ENCODE peak calls at places on chromosomes 3 and 15, in six cellular contexts. W is upper lobe of right lung, L is psoas muscle, I is HL-60, H is uterus, R is AG10803. O is an unnamed sample.

GRCh38 chr3:67028385-67028784 is 30.3 kb downstream of the KBTBD8 start:
- DNase-seq in W (no peak), L (no peak), I (no peak), H (no peak), R (no peak), O (no peak)

GRCh38 chr15:67097893-67098740 is 32.7 kb downstream of the SMAD3 start:
- DNase-seq in W (no peak), L (peak; percentile 51), I (no peak), H (peak; percentile 56), R (peak; percentile 98), O (no peak)

GRCh38 chr3:168654700-168655099 is 559.0 kb upstream of the GOLIM4 start:
- DNase-seq in W (no peak), L (no peak), I (no peak), H (no peak), R (no peak), O (no peak)

GRCh38 chr3:196641278-196642058 is 2.0 kb downstream of the NRROS start:
- DNase-seq in W (peak; percentile 55), L (no peak), I (no peak), H (no peak), R (no peak), O (peak; percentile 72)

GRCh38 chr3:140022061-140022781 is 87.2 kb downstream of the CLSTN2 start:
- DNase-seq in W (no peak), L (peak; percentile 20), I (no peak), H (peak; percentile 27), R (no peak), O (no peak)

GRCh38 chr3:51977449-51978142 is 2.7 kb downstream of the ABHD14A start:
- DNase-seq in W (no peak), L (no peak), I (no peak), H (no peak), R (no peak), O (no peak)

GRCh38 chr3:53482227-53482626 is 12.2 kb upstream of the CACNA1D start:
- DNase-seq in W (no peak), L (no peak), I (no peak), H (no peak), R (no peak), O (no peak)

GRCh38 chr3:129001817-129002572 is 891 bp downstream of the EFCC1 start:
- DNase-seq in W (no peak), L (no peak), I (no peak), H (no peak), R (no peak), O (no peak)

DNA sequence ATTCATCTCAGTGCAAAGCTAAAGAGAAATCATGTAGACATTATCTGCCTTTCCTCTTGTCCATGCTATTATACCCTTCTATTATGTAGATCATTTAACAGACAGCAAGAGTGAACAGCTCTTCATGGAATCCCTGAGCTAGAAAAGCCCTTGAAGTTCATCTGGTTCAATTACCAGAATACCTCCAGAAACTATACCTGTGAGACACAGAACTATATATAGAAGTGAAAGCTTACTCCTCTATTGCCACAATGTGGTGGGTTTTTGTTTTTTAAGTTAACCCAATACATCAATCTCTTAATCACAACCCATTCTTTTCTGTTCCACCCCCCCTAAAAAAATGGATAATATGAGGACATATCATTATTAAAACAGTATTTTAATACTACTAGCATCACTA is 347.7 kb downstream of the PLCL2 start:
- DNase-seq in W (no peak), L (no peak), I (no peak), H (no peak), R (no peak), O (no peak)
- TF ChIP-seq CTCF in W (no peak), L (no peak), I (no peak), H (no peak), R (no peak), O (no peak)

GRCh38 chr3:78741066-78741645 is 1026.6 kb downstream of the ROBO1 start:
- DNase-seq in W (no peak), L (no peak), I (no peak), H (no peak), R (no peak), O (no peak)
- TF ChIP-seq CTCF in W (peak; percentile 47), L (peak; percentile 55), I (peak; percentile 39), H (no peak), R (peak; percentile 49), O (peak; percentile 62)

DNA sequence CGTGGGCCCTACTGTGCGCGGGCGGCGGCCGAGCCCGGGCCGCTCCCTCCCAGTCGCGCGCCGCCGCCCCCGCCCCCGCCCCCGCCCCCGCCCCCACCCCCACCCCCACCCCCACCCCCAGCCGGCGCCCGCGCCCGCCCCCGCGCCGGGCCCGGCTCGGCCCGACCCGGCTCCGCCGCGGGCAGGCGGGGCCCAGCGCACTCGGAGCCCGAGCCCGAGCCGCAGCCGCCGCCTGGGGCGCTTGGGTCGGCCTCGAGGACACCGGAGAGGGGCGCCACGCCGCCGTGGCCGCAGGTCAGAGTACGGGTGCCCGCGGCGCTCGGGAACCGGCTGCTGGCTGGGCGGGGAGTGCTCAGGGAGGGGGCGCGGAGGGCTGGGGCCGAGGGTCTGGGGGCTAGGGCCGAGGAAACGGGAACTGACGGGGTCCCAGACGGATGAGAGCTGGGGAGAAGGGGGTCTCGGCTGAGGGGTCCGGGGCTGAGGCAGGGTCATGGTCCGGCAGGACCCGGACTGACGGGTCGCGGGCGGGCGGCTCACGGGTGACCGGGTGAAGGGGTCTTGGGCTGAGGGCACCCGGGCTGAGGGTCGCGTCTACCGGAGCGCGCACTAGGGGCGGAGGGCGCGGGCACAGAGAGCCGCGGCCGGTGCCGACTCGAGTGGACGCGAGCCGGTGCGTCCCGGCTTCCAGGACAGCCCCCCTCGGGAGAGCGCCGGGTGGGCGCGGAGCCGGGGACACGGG is 974 bp upstream of the PPARG start:
- DNase-seq in W (peak; percentile 83), L (peak; percentile 39), I (no peak), H (peak; percentile 48), R (no peak), O (peak; percentile 55)
- TF ChIP-seq CTCF in W (no peak), L (no peak), I (no peak), H (no peak), R (no peak), O (no peak)

DNA sequence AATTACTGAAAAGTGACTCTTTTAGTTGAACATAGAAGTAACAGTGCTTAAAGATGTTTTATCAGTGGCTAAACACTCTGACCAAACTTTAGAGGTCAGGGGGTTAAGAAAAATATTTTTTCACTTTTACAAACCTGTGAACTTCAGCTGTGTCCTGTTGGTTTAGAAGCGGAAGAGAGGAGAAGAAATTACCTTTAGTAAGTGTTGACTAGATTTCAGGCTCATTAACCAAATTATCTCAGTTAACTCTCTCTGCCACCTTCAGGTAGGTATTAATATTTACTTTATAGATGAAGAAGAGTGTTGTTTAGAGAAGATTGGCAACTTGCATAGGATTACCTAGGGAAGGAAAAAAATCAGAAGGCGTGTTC is 151.9 kb upstream of the CMC1 start:
- DNase-seq in W (no peak), L (no peak), I (no peak), H (no peak), R (no peak), O (no peak)
- TF ChIP-seq CTCF in W (no peak), L (no peak), I (no peak), H (no peak), R (no peak), O (no peak)

GRCh38 chr3:85360742-85361387 is 402.1 kb downstream of the CADM2 start:
- DNase-seq in W (no peak), L (peak; percentile 21), I (no peak), H (no peak), R (no peak), O (no peak)
- TF ChIP-seq CTCF in W (peak; percentile 44), L (peak; percentile 56), I (peak; percentile 13), H (no peak), R (no peak), O (no peak)

GRCh38 chr15:99906356-99906755 is 173.1 kb upstream of the LYSMD4 start:
- DNase-seq in W (no peak), L (no peak), I (no peak), H (no peak), R (no peak), O (no peak)

GRCh38 chr15:99907698-99908097 is 174.5 kb upstream of the LYSMD4 start:
- DNase-seq in W (no peak), L (no peak), I (no peak), H (no peak), R (no peak), O (no peak)

GRCh38 chr15:99906793-99907192 is 173.6 kb upstream of the LYSMD4 start:
- DNase-seq in W (no peak), L (no peak), I (no peak), H (no peak), R (no peak), O (no peak)

GRCh38 chr15:99911824-99912223 is 178.6 kb upstream of the LYSMD4 start:
- DNase-seq in W (no peak), L (no peak), I (no peak), H (no peak), R (no peak), O (no peak)

GRCh38 chr15:99909914-99910313 is 176.7 kb upstream of the LYSMD4 start:
- DNase-seq in W (no peak), L (no peak), I (no peak), H (no peak), R (no peak), O (no peak)
- TF ChIP-seq CTCF in W (peak; percentile 12), L (no peak), I (no peak), H (no peak), R (peak; percentile 8), O (no peak)

DNA sequence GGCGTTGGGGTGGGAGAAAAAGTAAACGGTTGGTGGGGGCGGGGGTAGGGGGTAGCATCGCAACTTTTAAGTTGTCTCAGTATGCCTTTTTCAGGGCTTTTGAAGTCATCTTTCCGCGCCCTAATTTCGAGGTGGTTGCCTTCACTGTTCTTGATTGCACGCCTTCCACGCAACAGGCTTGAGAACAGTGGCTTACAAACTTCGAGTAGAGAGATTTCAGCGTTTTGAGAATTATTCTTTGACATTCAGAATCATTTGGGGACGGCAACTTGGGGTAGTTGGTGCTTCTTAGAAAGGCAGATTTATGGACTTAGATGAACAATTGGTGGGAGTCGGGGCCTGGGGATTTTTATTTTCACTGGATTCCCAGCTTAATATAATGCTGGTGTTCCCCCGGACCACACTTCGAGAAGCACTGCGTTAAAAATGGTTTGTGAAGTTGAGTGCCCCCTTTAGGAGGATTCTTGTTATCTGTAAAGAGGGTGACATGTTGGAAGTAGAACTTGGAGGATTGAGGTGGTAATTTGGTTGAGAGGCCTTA is 880 bp downstream of the PPP4R2 start:
- DNase-seq in W (no peak), L (no peak), I (peak; percentile 67), H (no peak), R (peak; percentile 69), O (no peak)
- TF ChIP-seq CTCF in W (peak; percentile 36), L (peak; percentile 27), I (peak; percentile 11), H (peak; percentile 34), R (peak; percentile 63), O (peak; percentile 51)

O was measured in CD14-positive monocyte.